ENCODE peak calls at places on chromosomes 6 and 20, in eight cellular contexts. M is Peyer's patch, P is right lobe of liver, G is pancreas, U is tibial artery, C is transverse colon, D is OCI-LY7, Z is left lung. S is an unnamed sample. For H3K4me1, the result is how much of the 10 kb centered on the place peaks cover.

GRCh38 chr6:84635081-84635745 is 129.2 kb downstream of the TBX18 start:
- DNase-seq in M (no peak), P (no peak), G (no peak), U (no peak), C (no peak), D (no peak), Z (no peak), S (no peak)

GRCh38 chr6:51855310-51856082 is 231.9 kb downstream of the PKHD1 start:
- DNase-seq in M (peak), P (no peak), G (no peak), U (no peak), C (no peak), D (peak), Z (no peak), S (peak)

GRCh38 chr20:47293524-47294157 is 62.9 kb downstream of the ZMYND8 start:
- DNase-seq in M (no peak), P (no peak), G (no peak), U (peak), C (no peak), D (no peak), Z (no peak), S (no peak)

GRCh38 chr6:113586413-113586812 is 270.7 kb upstream of the MARCKS start:
- DNase-seq in M (no peak), P (no peak), G (no peak), U (no peak), C (no peak), D (no peak), Z (no peak), S (no peak)

GRCh38 chr20:6590891-6591679 is 176.4 kb upstream of the BMP2 start:
- DNase-seq in M (no peak), P (no peak), G (no peak), U (no peak), C (peak), D (no peak), Z (no peak), S (no peak)

GRCh38 chr6:165931675-165932074 is 236.0 kb downstream of the TBXT start:
- DNase-seq in M (no peak), P (no peak), G (no peak), U (no peak), C (no peak), D (no peak), Z (no peak), S (no peak)

GRCh38 chr20:48210111-48211029 is 425.1 kb upstream of the SULF2 start:
- DNase-seq in M (no peak), P (no peak), G (no peak), U (peak), C (no peak), D (no peak), Z (no peak), S (peak)

GRCh38 chr6:16504608-16505007 is 256.7 kb downstream of the ATXN1 start:
- DNase-seq in M (no peak), P (no peak), G (no peak), U (no peak), C (no peak), D (no peak), Z (no peak), S (no peak)

GRCh38 chr20:8132632-8133587 is 844 bp downstream of the PLCB1 start:
- DNase-seq in M (peak), P (peak), G (peak), U (peak), C (peak), D (peak), Z (peak), S (no peak)

GRCh38 chr20:58131111-58131510 is 97.3 kb downstream of the ANKRD60 start:
- DNase-seq in M (no peak), P (no peak), G (no peak), U (peak), C (no peak), D (no peak), Z (no peak), S (peak)

GRCh38 chr20:37408202-37408929 is 62.4 kb downstream of the SRC start:
- DNase-seq in M (no peak), P (no peak), G (no peak), U (no peak), C (no peak), D (no peak), Z (no peak), S (peak)

GRCh38 chr6:130366011-130366963 is at the start of gene TMEM200A:
- DNase-seq in M (peak), P (peak), G (no peak), U (peak), C (peak), D (no peak), Z (peak), S (peak)

GRCh38 chr6:47512872-47513271 is 35.3 kb downstream of the CD2AP start:
- DNase-seq in M (no peak), P (no peak), G (no peak), U (no peak), C (no peak), D (peak), Z (no peak), S (no peak)

GRCh38 chr6:24391756-24392405 is 10.9 kb upstream of the MRS2 start:
- DNase-seq in M (no peak), P (no peak), G (no peak), U (no peak), C (no peak), D (no peak), Z (no peak), S (no peak)

GRCh38 chr6:3813150-3813780 is 35.9 kb upstream of the FAM50B start:
- DNase-seq in M (peak), P (peak), G (no peak), U (peak), C (no peak), D (no peak), Z (no peak), S (peak)

DNA sequence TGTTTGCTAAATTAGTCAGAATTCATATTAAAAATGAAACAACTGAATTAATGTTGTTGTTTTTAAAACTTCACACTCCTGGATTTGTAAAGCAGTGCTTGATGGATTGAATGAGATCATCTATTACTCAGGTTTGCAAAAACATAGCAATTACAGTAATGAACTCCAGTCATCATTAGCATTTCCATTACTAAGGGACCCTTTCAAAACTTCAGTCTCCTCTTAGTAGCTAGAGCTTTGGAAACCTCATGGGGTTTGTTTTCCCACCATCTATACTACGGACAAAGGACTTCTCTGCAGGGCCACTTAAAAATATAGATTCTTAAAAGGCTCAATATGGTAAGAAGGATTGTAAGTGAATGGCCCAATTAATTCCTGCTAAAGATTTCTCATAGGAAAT is 209.9 kb upstream of the PRND start:
- DNase-seq in M (no peak), P (no peak), G (no peak), U (no peak), C (no peak), D (no peak), Z (no peak), S (no peak)
- H3K4me1 ChIP-seq in M (under half), P (under half), G (under half), U (under half), C (under half), D (under half), Z (under half), S (under half)

DNA sequence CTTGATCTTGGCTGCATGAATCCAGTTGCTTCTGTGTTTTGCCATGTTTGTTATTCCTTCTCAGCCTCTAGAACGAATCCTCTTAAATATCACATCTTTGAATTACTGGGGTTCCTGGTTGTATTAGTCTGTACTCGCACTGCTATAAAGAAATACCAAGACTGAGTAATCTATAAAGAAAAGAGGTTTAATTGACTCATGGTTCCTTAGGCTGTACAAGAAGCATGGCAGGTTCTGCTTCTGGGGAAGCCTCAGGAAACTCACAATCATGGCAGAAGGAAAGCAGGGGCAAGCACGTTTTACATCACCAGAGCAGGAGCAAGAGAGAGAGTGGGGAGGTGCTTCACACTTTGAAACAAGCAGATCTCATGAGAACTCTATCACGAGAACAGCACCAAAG is 18.0 kb upstream of the BFSP1 start:
- DNase-seq in M (no peak), P (no peak), G (no peak), U (no peak), C (no peak), D (no peak), Z (no peak), S (no peak)
- H3K4me3 ChIP-seq in M (no peak), P (no peak), G (no peak), U (no peak), C (no peak), D (no peak), Z (no peak), S (no peak)

DNA sequence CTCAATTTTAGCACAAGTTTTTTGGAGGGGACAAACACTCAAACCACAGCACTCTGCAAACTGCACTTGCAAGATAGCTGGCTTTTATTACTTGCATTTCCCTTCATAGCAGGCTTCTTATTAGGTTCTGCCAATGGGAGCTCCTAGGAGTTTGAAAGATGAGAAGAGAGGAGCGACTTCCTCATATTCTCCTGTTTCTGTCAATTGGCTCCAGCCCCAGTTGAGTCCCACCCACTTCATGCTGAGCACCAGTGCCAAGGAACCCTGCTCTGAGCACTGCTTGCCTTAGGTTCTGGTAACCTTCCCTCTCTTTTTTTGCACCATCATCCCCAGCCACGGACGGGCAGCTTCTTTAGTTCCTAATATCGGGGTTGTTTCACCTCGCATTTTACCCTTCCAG is 67.9 kb downstream of the PSMB1 start:
- DNase-seq in M (no peak), P (no peak), G (no peak), U (no peak), C (no peak), D (no peak), Z (no peak), S (no peak)
- H3K27ac ChIP-seq in M (no peak), P (no peak), G (no peak), U (no peak), C (no peak), D (no peak), Z (no peak), S (no peak)

GRCh38 chr6:39227476-39227875 is 1.8 kb downstream of the KCNK5 start:
- DNase-seq in M (no peak), P (no peak), G (no peak), U (no peak), C (no peak), D (no peak), Z (no peak), S (no peak)
- H3K4me1 ChIP-seq in M (under half), P (under half), G (under half), U (under half), C (under half), D (under half), Z (half or more), S (under half)

DNA sequence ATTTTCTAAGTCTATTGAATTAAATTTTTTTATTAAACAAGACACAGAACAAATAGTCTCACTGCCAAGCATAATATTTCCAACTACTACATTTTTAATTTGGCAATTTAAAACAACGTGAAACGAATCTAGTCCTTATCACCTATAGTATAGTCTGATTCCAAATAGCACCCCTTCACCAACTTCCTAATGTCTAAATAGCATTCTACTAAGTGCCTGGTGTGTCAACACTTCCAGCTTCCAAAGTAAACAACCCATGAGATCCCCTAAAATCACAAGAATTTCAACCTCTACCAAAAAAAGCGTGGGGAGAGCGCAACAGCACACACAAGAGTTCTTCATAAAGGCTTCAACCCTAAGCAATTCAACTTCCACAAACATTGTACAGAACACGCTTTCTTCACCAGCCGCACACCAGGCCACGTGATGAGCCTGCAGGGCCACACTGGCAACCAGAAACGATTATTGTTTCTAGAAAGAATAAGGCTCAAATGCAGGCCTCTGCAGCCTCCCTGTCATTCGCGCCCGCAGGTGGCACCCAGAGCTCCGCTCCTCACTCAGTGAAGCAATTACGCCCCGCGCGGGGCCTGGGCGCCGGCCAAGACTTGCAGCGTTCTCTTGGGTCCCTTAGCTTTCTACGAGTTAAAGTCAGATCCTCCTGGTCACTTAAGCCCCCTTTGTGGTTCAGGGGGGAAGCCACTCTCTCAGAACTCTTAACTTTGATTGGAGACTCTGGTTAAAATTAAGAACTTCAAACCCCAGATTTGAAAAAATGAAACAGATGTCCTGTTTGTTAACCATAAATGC is 18.4 kb downstream of the SIM1 start:
- DNase-seq in M (no peak), P (no peak), G (no peak), U (no peak), C (no peak), D (no peak), Z (no peak), S (no peak)
- H3K4me3 ChIP-seq in M (peak), P (no peak), G (no peak), U (no peak), C (no peak), D (no peak), Z (no peak), S (no peak)

DNA sequence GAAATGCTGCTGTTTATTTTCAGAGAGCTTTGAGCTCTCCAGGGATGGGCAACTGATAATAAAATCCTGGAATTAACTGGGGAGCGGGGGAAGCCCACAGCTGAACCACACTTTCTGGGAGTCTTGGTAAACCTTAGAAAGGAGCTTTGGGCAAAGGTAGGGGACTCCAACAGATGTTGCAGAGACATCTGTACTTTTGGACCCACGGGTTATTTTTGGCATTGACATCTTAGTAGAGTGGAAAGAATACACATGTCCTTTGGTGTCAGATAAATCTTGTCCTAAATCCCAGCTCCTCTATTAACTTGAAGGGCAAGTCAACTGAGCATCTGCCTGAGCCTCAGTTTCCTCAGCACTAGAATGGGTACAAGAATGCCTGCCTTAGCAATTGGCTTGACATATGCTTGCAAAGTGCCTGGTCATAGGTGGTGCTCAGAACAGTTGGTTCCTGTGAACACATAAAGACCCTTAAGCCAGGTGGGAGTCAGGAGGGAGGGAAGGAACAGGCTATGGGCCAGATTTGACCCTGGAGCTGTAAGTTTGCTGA is 5.8 kb downstream of the SLC22A3 start:
- DNase-seq in M (no peak), P (no peak), G (no peak), U (no peak), C (no peak), D (no peak), Z (no peak), S (no peak)
- H3K27ac ChIP-seq in M (no peak), P (no peak), G (no peak), U (peak), C (no peak), D (no peak), Z (no peak), S (no peak)

GRCh38 chr20:51567622-51568021 is 25.1 kb upstream of the NFATC2 start:
- DNase-seq in M (no peak), P (no peak), G (no peak), U (no peak), C (no peak), D (no peak), Z (no peak), S (no peak)

GRCh38 chr20:51565298-51565697 is 22.8 kb upstream of the NFATC2 start:
- DNase-seq in M (no peak), P (no peak), G (no peak), U (no peak), C (no peak), D (no peak), Z (no peak), S (no peak)

GRCh38 chr20:51565741-51566140 is 23.2 kb upstream of the NFATC2 start:
- DNase-seq in M (no peak), P (no peak), G (no peak), U (no peak), C (no peak), D (no peak), Z (no peak), S (no peak)

GRCh38 chr20:51563597-51564332 is 21.2 kb upstream of the NFATC2 start:
- DNase-seq in M (peak), P (peak), G (peak), U (peak), C (peak), D (no peak), Z (peak), S (no peak)

DNA sequence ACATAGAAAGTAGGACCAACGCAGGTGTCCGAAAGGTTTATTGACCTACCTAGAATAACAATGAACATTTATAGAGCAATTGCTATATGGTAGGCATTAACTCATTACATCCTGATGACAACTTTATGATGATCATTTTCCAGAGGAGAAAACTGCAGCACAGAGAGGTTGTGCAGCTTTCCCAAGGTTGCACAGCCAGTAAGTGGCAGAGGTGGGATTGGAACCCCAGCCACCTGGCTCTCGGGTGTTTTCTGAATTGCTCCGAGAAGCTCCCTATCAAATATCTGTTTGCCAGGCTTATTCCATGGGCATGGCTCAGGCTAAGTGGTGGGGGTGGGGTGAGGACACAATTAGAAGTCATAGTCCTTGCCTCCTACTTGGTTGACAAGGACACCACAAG is 24.1 kb upstream of the NFATC2 start:
- DNase-seq in M (no peak), P (no peak), G (no peak), U (no peak), C (no peak), D (no peak), Z (no peak), S (no peak)
- H3K4me1 ChIP-seq in M (under half), P (under half), G (under half), U (half or more), C (under half), D (under half), Z (under half), S (under half)

GRCh38 chr6:143673638-143674037 is 4.1 kb upstream of the PHACTR2 start:
- DNase-seq in M (no peak), P (no peak), G (no peak), U (no peak), C (peak), D (no peak), Z (no peak), S (peak)
- H3K4me3 ChIP-seq in M (no peak), P (no peak), G (no peak), U (no peak), C (no peak), D (no peak), Z (no peak), S (no peak)

S was measured in SJCRH30.